ENCODE peak calls at places on chromosome 6, in eight cellular contexts. T is upper lobe of right lung, H is astrocyte of the spinal cord, P is tibial nerve, Q is nephron progenitor cell, I is B cell, S is neural crest cell, W is osteoblast. A is an unnamed sample.

GRCh38 chr6:25457519-25457918 is 178.3 kb downstream of the CARMIL1 start:
- DNase-seq in T (no peak), H (no peak), P (no peak), Q (no peak), I (no peak), S (no peak), W (no peak), A (no peak)

GRCh38 chr6:112744827-112745226 is 397.7 kb downstream of the RFPL4B start:
- DNase-seq in T (no peak), H (no peak), P (no peak), Q (no peak), I (no peak), S (no peak), W (no peak), A (no peak)

GRCh38 chr6:36727491-36728021 is 29.9 kb downstream of the RAB44 start:
- DNase-seq in T (no peak), H (peak; percentile 42), P (no peak), Q (no peak), I (no peak), S (no peak), W (peak; percentile 69), A (no peak)

GRCh38 chr6:1885576-1886003 is 275.9 kb downstream of the FOXC1 start:
- DNase-seq in T (no peak), H (peak; percentile 70), P (no peak), Q (no peak), I (no peak), S (peak; percentile 34), W (no peak), A (no peak)

GRCh38 chr6:34226731-34227586 is 9.7 kb upstream of the HMGA1 start:
- DNase-seq in T (no peak), H (no peak), P (no peak), Q (no peak), I (peak; percentile 56), S (no peak), W (peak; percentile 66), A (no peak)

GRCh38 chr6:105272783-105273182 is 93.0 kb upstream of the POPDC3 start:
- DNase-seq in T (peak; percentile 70), H (peak; percentile 22), P (no peak), Q (peak; percentile 22), I (no peak), S (no peak), W (no peak), A (peak; percentile 15)

GRCh38 chr6:169158182-169158573 is 95.5 kb downstream of the THBS2 start:
- DNase-seq in T (peak; percentile 67), H (peak; percentile 88), P (no peak), Q (no peak), I (no peak), S (peak; percentile 24), W (peak; percentile 93), A (peak; percentile 91)

GRCh38 chr6:18835976-18836375 is 448.8 kb downstream of the RNF144B start:
- DNase-seq in T (no peak), H (no peak), P (no peak), Q (no peak), I (no peak), S (no peak), W (no peak), A (no peak)

GRCh38 chr6:149317656-149318571 is at the start of gene TAB2:
- DNase-seq in T (peak; percentile 77), H (peak; percentile 23), P (peak; percentile 17), Q (peak; percentile 84), I (peak; percentile 68), S (peak; percentile 41), W (peak; percentile 90), A (no peak)

GRCh38 chr6:56357616-56358373 is 110.4 kb upstream of the COL21A1 start:
- DNase-seq in T (no peak), H (peak; percentile 54), P (no peak), Q (no peak), I (no peak), S (no peak), W (peak; percentile 32), A (no peak)

GRCh38 chr6:93779086-93779858 is 359.9 kb upstream of the EPHA7 start:
- DNase-seq in T (no peak), H (peak; percentile 76), P (no peak), Q (peak; percentile 6), I (no peak), S (no peak), W (no peak), A (peak; percentile 34)

GRCh38 chr6:166955865-166956443 is 396 bp downstream of the RNASET2 start:
- DNase-seq in T (no peak), H (peak; percentile 16), P (no peak), Q (no peak), I (peak; percentile 41), S (no peak), W (peak; percentile 90), A (no peak)

GRCh38 chr6:38188677-38189335 is 369.3 kb downstream of the ZFAND3 start:
- DNase-seq in T (no peak), H (no peak), P (no peak), Q (no peak), I (no peak), S (no peak), W (no peak), A (no peak)

GRCh38 chr6:7891098-7891872 is 19.3 kb downstream of the TXNDC5 start:
- DNase-seq in T (no peak), H (no peak), P (no peak), Q (no peak), I (no peak), S (no peak), W (no peak), A (no peak)

GRCh38 chr6:27178001-27178730 is 69.3 kb upstream of the PRSS16 start:
- DNase-seq in T (no peak), H (peak; percentile 95), P (peak; percentile 19), Q (peak; percentile 45), I (peak; percentile 13), S (no peak), W (no peak), A (peak; percentile 95)

GRCh38 chr6:15250440-15251168 is 4.7 kb downstream of the JARID2 start:
- DNase-seq in T (no peak), H (no peak), P (no peak), Q (no peak), I (no peak), S (no peak), W (no peak), A (no peak)

GRCh38 chr6:15249371-15250019 is 3.6 kb downstream of the JARID2 start:
- DNase-seq in T (no peak), H (no peak), P (no peak), Q (no peak), I (no peak), S (no peak), W (peak; percentile 62), A (no peak)

GRCh38 chr6:15247214-15247749 is 1.4 kb downstream of the JARID2 start:
- DNase-seq in T (no peak), H (no peak), P (no peak), Q (no peak), I (no peak), S (no peak), W (peak; percentile 77), A (peak; percentile 22)

GRCh38 chr6:15247750-15248450 is 2.0 kb downstream of the JARID2 start:
- DNase-seq in T (peak; percentile 86), H (peak; percentile 57), P (peak; percentile 34), Q (peak; percentile 72), I (peak; percentile 90), S (peak; percentile 47), W (peak; percentile 94), A (peak; percentile 72)

DNA sequence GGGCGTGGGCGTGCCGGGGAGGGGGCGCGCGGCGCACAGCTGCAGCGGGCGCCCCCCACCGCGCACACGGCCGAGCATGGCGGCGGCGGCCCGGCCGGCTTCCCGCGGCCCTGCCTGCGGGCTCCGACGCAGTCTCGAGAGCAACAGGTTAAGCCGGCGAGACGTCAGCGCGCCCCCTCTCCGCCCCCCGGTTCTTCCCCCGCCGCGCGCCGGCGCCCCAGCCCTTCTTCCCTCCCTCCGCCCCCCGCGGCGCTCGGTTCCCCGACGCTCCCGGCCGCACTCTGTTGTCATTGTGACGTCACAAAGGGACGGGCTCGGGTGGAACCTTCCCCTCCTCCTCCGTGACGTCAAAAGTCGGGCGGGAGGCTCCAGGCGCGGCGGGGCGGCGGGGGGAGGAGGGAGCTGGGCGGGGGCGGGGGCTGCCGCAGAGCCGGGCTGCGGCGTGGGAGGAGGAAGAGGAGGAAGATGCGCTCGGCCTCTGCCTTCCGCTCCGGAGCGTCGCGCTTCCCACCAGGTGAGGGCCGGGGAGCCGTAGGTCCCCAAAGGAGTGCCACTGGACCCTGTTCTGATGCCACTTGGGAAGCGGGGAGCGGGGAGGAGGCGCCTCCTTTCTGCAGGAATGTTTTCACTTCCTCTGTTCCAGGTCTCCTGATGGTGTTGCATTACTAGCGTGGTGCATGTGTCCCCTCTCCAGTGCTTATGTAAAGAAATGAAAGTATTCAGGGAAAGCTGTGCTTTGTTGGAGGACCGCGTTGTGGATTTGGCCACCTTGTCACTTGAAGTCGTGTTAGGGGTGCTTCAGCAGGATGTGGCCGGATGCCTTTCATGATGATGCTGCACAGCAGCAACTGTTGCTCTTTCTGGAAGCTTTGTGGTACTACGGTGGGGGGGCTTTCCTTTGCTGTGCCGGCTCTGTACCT is 2.8 kb downstream of the JARID2 start:
- DNase-seq in T (peak; percentile 96), H (peak; percentile 97), P (peak; percentile 88), Q (peak; percentile 94), I (peak; percentile 96), S (peak; percentile 86), W (peak; percentile 100), A (peak; percentile 94)
- TF ChIP-seq CTCF in T (no peak), H (peak; percentile 32), P (peak; percentile 34), Q (no peak), I (no peak), S (no peak), W (no peak), A (peak; percentile 44)

GRCh38 chr6:157946865-157947532 is 34.7 kb upstream of the SYNJ2 start:
- DNase-seq in T (no peak), H (no peak), P (no peak), Q (no peak), I (no peak), S (no peak), W (no peak), A (peak; percentile 28)
- TF ChIP-seq CTCF in T (peak; percentile 37), H (peak; percentile 63), P (peak; percentile 43), Q (no peak), I (peak; percentile 56), S (peak; percentile 46), W (peak; percentile 36), A (peak; percentile 42)

GRCh38 chr6:89371849-89372505 is 19.5 kb upstream of the UBE2J1 start:
- DNase-seq in T (peak; percentile 89), H (peak; percentile 44), P (peak; percentile 37), Q (peak; percentile 83), I (peak; percentile 75), S (peak; percentile 75), W (peak; percentile 86), A (peak; percentile 36)
- TF ChIP-seq CTCF in T (peak; percentile 96), H (peak; percentile 99), P (peak; percentile 90), Q (peak; percentile 94), I (peak; percentile 98), S (peak; percentile 94), W (peak; percentile 97), A (peak; percentile 90)

DNA sequence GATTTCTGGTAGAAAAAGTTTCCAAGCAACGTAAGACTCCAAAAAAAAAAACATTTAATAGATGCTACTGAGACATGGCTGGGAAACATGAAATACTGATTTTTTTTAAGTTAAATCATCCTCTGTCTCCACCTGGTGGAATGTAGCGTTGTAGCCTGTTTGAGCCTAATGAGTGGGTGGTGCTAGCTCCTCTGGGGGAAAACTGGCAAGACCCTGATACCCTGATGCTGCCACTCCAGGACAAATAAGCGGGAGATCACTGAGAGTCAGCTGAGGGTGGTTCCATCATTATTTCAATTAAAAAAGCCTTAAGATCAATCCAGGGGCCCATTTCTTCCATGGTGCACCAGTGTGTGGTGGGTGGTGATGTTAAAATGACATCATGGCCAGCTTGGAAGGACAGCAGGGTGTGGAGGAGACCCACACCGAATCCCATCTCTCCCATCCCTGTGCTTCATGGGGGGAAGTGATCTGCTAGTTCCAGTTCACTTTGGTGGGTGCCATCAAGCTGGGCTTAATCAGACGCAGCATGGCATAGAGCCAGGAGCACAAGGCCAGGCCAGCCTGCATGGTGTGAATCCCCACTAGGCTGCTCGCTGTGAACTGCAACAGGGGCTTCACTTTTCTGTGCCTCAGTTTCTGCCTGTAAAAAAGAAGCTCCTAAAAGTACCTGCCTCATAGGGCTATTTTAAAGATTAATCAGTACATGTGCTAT is 12.8 kb upstream of the MRPS10 start:
- DNase-seq in T (no peak), H (peak; percentile 36), P (no peak), Q (no peak), I (no peak), S (no peak), W (peak; percentile 54), A (no peak)
- TF ChIP-seq CTCF in T (no peak), H (peak; percentile 55), P (no peak), Q (no peak), I (no peak), S (peak; percentile 54), W (peak; percentile 51), A (peak; percentile 29)